ENCODE peak calls at places on chromosomes 7 and 10, in ten cellular contexts. J, E, O, T, M, Q, V, I, F and C are unnamed samples.

GRCh38 chr10:74293686-74294365 is 142.8 kb downstream of the ADK start:
- DNase-seq in M (peak; percentile 78), I (peak; percentile 86), Q (peak; percentile 71), T (no peak), E (no peak), J (peak; percentile 42), V (peak; percentile 92), O (peak; percentile 87), F (no peak), C (peak; percentile 54)

GRCh38 chr7:132977234-132977633 is 104.7 kb downstream of the CHCHD3 start:
- DNase-seq in F (no peak), M (no peak), E (no peak), I (no peak), O (no peak), Q (no peak), V (no peak), J (no peak), T (no peak), C (no peak)

GRCh38 chr10:69479241-69479730 is 28.0 kb downstream of the TSPAN15 start:
- DNase-seq in E (no peak), T (no peak), I (no peak), Q (no peak), F (peak; percentile 34), V (no peak), M (no peak), J (no peak), O (no peak), C (peak; percentile 50)

GRCh38 chr7:30263090-30263710 is 21.2 kb upstream of the ZNRF2 start:
- DNase-seq in Q (no peak), J (no peak), V (no peak), M (no peak), T (no peak), O (no peak), I (no peak), E (no peak), F (no peak), C (no peak)

GRCh38 chr10:75019360-75019759 is 92.1 kb upstream of the SAMD8 start:
- DNase-seq in O (peak; percentile 33), E (peak; percentile 36), J (no peak), V (peak; percentile 32), T (no peak), M (peak; percentile 59), Q (peak; percentile 58), F (no peak), I (peak; percentile 63), C (no peak)

GRCh38 chr10:114009281-114009996 is 34.2 kb upstream of the ADRB1 start:
- DNase-seq in E (no peak), O (peak; percentile 9), M (no peak), Q (no peak), F (no peak), I (no peak), T (no peak), V (no peak), J (no peak), C (no peak)

GRCh38 chr10:125083576-125083920 is 76.8 kb downstream of the CTBP2 start:
- DNase-seq in M (peak; percentile 70), Q (peak; percentile 96), I (peak; percentile 96), O (peak; percentile 85), E (no peak), V (no peak), J (peak; percentile 69), T (no peak), F (no peak), C (peak; percentile 57)

GRCh38 chr7:365593-365992 is 75.6 kb downstream of the FOXL3 start:
- DNase-seq in F (no peak), J (no peak), T (no peak), V (no peak), O (no peak), M (no peak), E (no peak), I (no peak), Q (no peak), C (no peak)

GRCh38 chr10:111076682-111077661 is at the start of gene ADRA2A:
- DNase-seq in O (peak; percentile 40), J (no peak), V (no peak), T (no peak), E (peak; percentile 80), Q (peak; percentile 65), I (peak; percentile 52), M (peak; percentile 91), F (peak; percentile 30), C (peak; percentile 63)

DNA sequence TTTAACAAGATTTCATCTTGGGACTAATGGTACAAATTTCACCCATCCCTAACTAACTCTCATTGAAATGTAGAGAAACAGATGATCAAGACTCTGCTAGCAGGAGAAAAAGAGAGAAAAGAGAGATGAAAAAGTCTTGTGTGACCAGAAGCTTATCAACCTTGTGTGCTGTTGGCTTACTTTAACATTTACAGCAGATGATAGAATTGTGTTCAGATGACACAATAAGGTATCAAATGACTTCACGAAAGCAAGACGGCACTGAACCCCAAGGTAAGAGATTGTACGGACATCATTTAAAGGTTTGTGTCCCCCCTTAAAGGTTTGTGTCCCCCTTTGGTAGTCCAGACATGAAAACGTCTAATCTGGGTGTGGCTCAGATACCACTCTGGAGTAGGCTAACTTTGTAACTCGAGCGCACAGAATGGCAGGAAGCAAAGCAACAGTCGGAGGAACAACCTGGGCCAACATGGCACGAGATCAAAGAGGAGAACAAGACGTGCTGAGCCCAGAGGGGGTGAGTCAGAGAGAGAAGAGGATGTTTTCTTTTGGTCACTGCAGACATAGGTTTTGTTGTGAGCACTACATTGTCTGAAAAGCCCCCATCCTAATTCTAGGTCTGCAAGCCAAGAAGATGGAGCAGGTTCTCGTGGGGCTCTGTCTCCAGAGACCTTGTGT is 10.4 kb upstream of the LMBR1 start:
- DNase-seq in F (peak; percentile 55), M (peak; percentile 32), E (no peak), Q (peak; percentile 65), J (no peak), V (peak; percentile 79), O (peak; percentile 75), I (peak; percentile 91), T (peak; percentile 74), C (peak; percentile 80)
- H3K4me3 ChIP-seq in F (no peak overlapping the region), M (no peak overlapping the region), E (no peak overlapping the region), Q (no peak overlapping the region), J (no peak overlapping the region), V (no peak overlapping the region), O (no peak overlapping the region), I (no peak overlapping the region), T (no peak overlapping the region), C (no peak overlapping the region)

DNA sequence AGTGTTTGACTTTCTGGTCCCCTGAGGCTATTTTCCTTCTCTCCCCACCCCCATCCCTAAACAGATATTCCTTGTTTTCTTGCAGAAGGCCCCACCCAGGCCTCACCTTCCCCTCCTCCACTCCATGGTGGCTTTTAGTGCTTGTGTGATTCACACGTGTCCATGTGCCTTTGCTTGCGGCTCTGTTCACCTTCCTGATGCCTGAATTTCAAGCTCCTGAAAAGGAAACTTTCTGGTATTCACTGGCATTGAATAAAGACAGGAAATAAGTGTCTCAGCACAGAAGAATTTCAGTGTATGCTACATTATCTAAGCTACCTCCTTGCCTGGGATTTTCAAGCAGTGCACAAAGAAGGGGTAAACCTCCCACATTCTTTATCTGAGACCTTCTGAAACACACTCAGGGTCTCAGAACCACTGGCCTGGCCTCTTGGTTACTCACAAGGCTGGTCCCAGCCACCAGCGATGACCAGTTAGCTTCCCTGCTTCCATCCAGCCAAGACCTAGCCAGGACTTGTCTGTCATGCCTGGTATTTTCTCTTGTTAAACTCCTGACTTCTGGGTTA is 17.2 kb upstream of the UBE2H start:
- DNase-seq in M (peak; percentile 77), Q (peak; percentile 53), O (peak; percentile 96), J (no peak), T (no peak), V (peak; percentile 99), I (peak; percentile 93), E (peak; percentile 88), F (no peak), C (peak; percentile 70)
- H3K4me3 ChIP-seq in M (peak overlapping the region; percentile 37), Q (no peak overlapping the region), O (no peak overlapping the region), J (no peak overlapping the region), T (no peak overlapping the region), V (no peak overlapping the region), I (no peak overlapping the region), E (no peak overlapping the region), F (no peak overlapping the region), C (no peak overlapping the region)

GRCh38 chr10:86301431-86301830 is 65.2 kb downstream of the GRID1 start:
- DNase-seq in F (no peak), E (no peak), I (no peak), O (no peak), V (no peak), T (peak; percentile 15), Q (no peak), M (no peak), J (no peak), C (no peak)

GRCh38 chr10:86304436-86304835 is 62.2 kb downstream of the GRID1 start:
- DNase-seq in F (no peak), T (no peak), M (no peak), Q (no peak), V (no peak), E (no peak), J (no peak), O (no peak), I (no peak), C (no peak)

GRCh38 chr10:86301971-86302370 is 64.6 kb downstream of the GRID1 start:
- DNase-seq in M (no peak), E (no peak), F (no peak), T (peak; percentile 35), I (no peak), O (no peak), Q (no peak), J (no peak), V (no peak), C (no peak)

GRCh38 chr10:86305521-86305920 is 61.1 kb downstream of the GRID1 start:
- DNase-seq in T (no peak), V (no peak), Q (no peak), J (no peak), I (no peak), O (no peak), F (no peak), E (no peak), M (no peak), C (no peak)

GRCh38 chr10:86303626-86304025 is 63.0 kb downstream of the GRID1 start:
- DNase-seq in I (no peak), E (no peak), M (no peak), O (no peak), V (no peak), F (no peak), J (no peak), T (no peak), Q (no peak), C (no peak)
- H3K4me3 ChIP-seq in I (no peak overlapping the region), E (no peak overlapping the region), M (no peak overlapping the region), O (no peak overlapping the region), V (no peak overlapping the region), F (no peak overlapping the region), J (no peak overlapping the region), T (no peak overlapping the region), Q (no peak overlapping the region), C (no peak overlapping the region)

DNA sequence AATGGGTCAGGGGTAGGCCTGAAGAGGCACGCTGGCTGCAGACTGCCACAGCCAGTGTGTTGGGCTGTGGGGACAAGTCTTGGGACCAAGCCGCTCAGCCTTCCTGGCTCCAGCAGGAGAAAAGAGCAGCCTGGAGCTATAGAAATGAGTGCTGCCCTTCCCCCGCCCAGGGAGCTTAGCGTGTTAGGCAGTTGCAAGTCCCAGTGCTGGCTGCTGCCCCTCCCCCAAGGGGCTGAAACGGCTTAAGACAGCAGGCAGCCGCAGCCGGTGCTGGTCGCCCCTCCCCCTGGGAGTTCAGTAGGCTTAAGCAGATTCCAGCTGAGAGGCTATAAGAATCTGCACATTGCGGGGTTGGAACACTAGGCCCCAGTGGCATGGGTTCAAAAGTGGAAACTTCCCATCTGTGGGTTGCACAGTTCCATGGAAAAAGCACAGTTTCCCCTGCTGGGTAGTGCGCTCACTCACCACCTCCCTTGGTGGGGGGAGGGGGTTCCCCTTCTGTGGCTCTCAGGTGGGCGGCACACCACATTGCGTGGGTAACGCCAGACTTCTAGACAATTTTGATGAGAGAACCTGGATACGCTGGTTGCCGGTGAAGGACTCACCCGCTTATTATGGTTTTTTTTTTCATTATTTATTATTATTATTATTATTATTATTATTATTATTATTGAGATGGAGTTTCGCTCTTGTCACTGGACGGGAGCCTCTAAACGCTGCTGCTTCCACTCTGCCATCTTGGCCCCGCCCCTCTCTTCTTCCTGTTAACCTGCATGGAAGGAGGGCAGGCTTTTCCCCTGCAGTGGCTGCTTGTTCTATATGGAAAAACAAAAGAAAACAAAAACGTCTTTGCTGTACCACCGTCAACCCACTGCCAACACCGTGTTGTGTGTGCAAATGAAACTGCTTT is 151.1 kb downstream of the CXCL12 start:
- DNase-seq in E (peak; percentile 96), T (no peak), F (no peak), M (no peak), Q (no peak), O (peak; percentile 65), I (peak; percentile 8), J (no peak), V (no peak), C (no peak)
- H3K4me3 ChIP-seq in E (no peak overlapping the region), T (no peak overlapping the region), F (no peak overlapping the region), M (no peak overlapping the region), Q (no peak overlapping the region), O (no peak overlapping the region), I (no peak overlapping the region), J (no peak overlapping the region), V (no peak overlapping the region), C (no peak overlapping the region)